ENCODE peak calls at places on chromosomes 11 and 22, in seven cellular contexts. J is NCI-H69; K is AML-193; P is HFFc6; T is naive thymus-derived CD4-positive, alpha-beta T cell; G is mammary epithelial cell; Q is activated naive CD4-positive, alpha-beta T cell. B is an unnamed sample.

GRCh38 chr22:18059473-18059872 is 18.3 kb upstream of the PEX26 start:
- DNase-seq in K (no peak), G (no peak), Q (no peak), T (no peak), P (no peak), J (no peak), B (no peak)

GRCh38 chr22:50264946-50265669 is 3.6 kb upstream of the MAPK12 start:
- DNase-seq in Q (no peak), K (no peak), G (no peak), P (no peak), T (no peak), J (no peak), B (no peak)

GRCh38 chr11:86672007-86672621 is at the start of gene ME3:
- DNase-seq in J (peak; percentile 88), P (peak; percentile 20), Q (peak; percentile 14), G (no peak), K (peak; percentile 37), T (peak; percentile 54), B (peak; percentile 76)

GRCh38 chr11:75577198-75577597 is 15.1 kb downstream of the SERPINH1 start:
- DNase-seq in G (no peak), Q (peak; percentile 13), P (peak; percentile 58), J (peak; percentile 56), K (no peak), T (peak; percentile 41), B (peak; percentile 47)

GRCh38 chr11:92284558-92284957 is 59.9 kb downstream of the FAT3 start:
- DNase-seq in G (no peak), T (no peak), J (no peak), Q (no peak), K (no peak), P (no peak), B (no peak)

GRCh38 chr11:14358729-14359439 is at the start of gene RRAS2:
- DNase-seq in J (peak; percentile 45), K (no peak), T (peak; percentile 81), G (peak; percentile 69), Q (peak; percentile 49), P (peak; percentile 52), B (peak; percentile 86)

GRCh38 chr11:27717377-27717776 is 17.1 kb upstream of the BDNF start:
- DNase-seq in T (no peak), G (no peak), K (no peak), J (peak; percentile 44), P (peak; percentile 32), Q (no peak), B (peak; percentile 73)

GRCh38 chr11:64620286-64620962 is 29.4 kb downstream of the SLC22A12 start:
- DNase-seq in Q (no peak), P (no peak), J (peak; percentile 58), K (no peak), G (no peak), T (no peak), B (no peak)

GRCh38 chr11:116499396-116500001 is 273.3 kb downstream of the BUD13 start:
- DNase-seq in P (peak; percentile 27), G (peak; percentile 33), T (peak; percentile 58), J (peak; percentile 94), K (peak; percentile 36), Q (no peak), B (peak; percentile 74)

GRCh38 chr11:68764746-68765145 is 13.4 kb upstream of the TESMIN start:
- DNase-seq in J (no peak), G (no peak), Q (no peak), P (no peak), K (no peak), T (no peak), B (no peak)

GRCh38 chr11:44140805-44141204 is 45.3 kb downstream of the EXT2 start:
- DNase-seq in J (no peak), T (no peak), G (no peak), K (no peak), Q (no peak), P (no peak), B (no peak)

GRCh38 chr22:41367039-41367679 is 14.6 kb upstream of the TEF start:
- DNase-seq in Q (no peak), G (peak; percentile 94), P (peak; percentile 82), J (peak; percentile 99), K (peak; percentile 73), T (no peak), B (peak; percentile 81)

GRCh38 chr11:94845622-94846021 is 77.5 kb downstream of the AMOTL1 start:
- DNase-seq in P (peak; percentile 2), Q (no peak), K (no peak), T (no peak), G (peak; percentile 78), J (peak; percentile 54), B (no peak)

GRCh38 chr11:65856689-65857499 is 1.1 kb downstream of the CFL1 start:
- DNase-seq in G (peak; percentile 69), Q (peak; percentile 41), P (peak; percentile 50), T (peak; percentile 85), K (peak; percentile 82), J (peak; percentile 77), B (peak; percentile 74)

GRCh38 chr11:13354335-13354734 is 76.7 kb downstream of the BMAL1 start:
- DNase-seq in J (peak; percentile 25), G (no peak), P (peak; percentile 17), T (no peak), K (peak; percentile 42), Q (no peak), B (peak; percentile 37)

GRCh38 chr11:44955019-44955738 is 4.5 kb upstream of the TP53I11 start:
- DNase-seq in Q (no peak), K (peak; percentile 94), T (no peak), G (no peak), J (peak; percentile 86), P (peak; percentile 41), B (peak; percentile 47)

GRCh38 chr11:71393283-71393682 is 54.9 kb downstream of the DHCR7 start:
- DNase-seq in Q (no peak), P (no peak), K (no peak), G (no peak), T (no peak), J (no peak), B (no peak)

GRCh38 chr11:78168539-78169477 is 19.6 kb downstream of the KCTD21 start:
- DNase-seq in Q (no peak), K (no peak), J (peak; percentile 34), T (no peak), G (no peak), P (peak; percentile 21), B (no peak)

GRCh38 chr11:1225386-1226225 is 2.7 kb downstream of the MUC5B start:
- DNase-seq in J (no peak), P (no peak), K (no peak), Q (no peak), G (no peak), T (no peak), B (no peak)

GRCh38 chr11:116610190-116610589 is 162.6 kb downstream of the BUD13 start:
- DNase-seq in K (no peak), Q (no peak), G (no peak), T (no peak), P (no peak), J (peak; percentile 97), B (no peak)

GRCh38 chr11:118604566-118604965 is 2.8 kb upstream of the PHLDB1 start:
- DNase-seq in G (no peak), Q (no peak), P (no peak), J (no peak), K (no peak), T (no peak), B (no peak)

GRCh38 chr11:108891143-108891542 is 226.3 kb downstream of the DDX10 start:
- DNase-seq in J (peak; percentile 41), T (no peak), P (no peak), Q (no peak), G (no peak), K (no peak), B (no peak)

GRCh38 chr11:65854161-65854592 is 3.8 kb downstream of the CFL1 start:
- DNase-seq in J (no peak), K (no peak), T (no peak), Q (no peak), G (no peak), P (no peak), B (no peak)

GRCh38 chr11:129131361-129131760 is 60.8 kb downstream of the ARHGAP32 start:
- DNase-seq in K (no peak), P (no peak), G (peak; percentile 74), J (no peak), T (no peak), Q (no peak), B (no peak)

GRCh38 chr11:82507288-82507687 is 226.4 kb downstream of the FAM181B start:
- DNase-seq in T (no peak), J (peak; percentile 94), G (no peak), K (no peak), Q (no peak), P (no peak), B (no peak)

GRCh38 chr22:43411981-43412807 is at the start of gene MPPED1:
- DNase-seq in Q (no peak), T (no peak), G (no peak), P (no peak), K (no peak), J (peak; percentile 77), B (no peak)

GRCh38 chr11:39365809-39366436 is 2093.5 kb downstream of the LRRC4C start:
- DNase-seq in G (peak; percentile 45), T (no peak), P (peak; percentile 8), J (peak; percentile 79), K (no peak), Q (no peak), B (peak; percentile 62)

GRCh38 chr11:35182317-35182939 is 43.5 kb downstream of the CD44 start:
- DNase-seq in T (no peak), Q (no peak), P (no peak), G (no peak), K (no peak), J (no peak), B (peak; percentile 46)

GRCh38 chr22:38347944-38348750 is 30.9 kb upstream of the CSNK1E start:
- DNase-seq in Q (no peak), G (peak; percentile 97), T (peak; percentile 18), J (no peak), K (no peak), P (peak; percentile 39), B (peak; percentile 83)

GRCh38 chr11:57379732-57380131 is 1.2 kb downstream of the PRG3 start:
- DNase-seq in Q (no peak), K (no peak), G (no peak), T (no peak), J (no peak), P (no peak), B (peak; percentile 36)

GRCh38 chr11:61505106-61505505 is 3.4 kb upstream of the LRRC10B start:
- DNase-seq in G (no peak), Q (no peak), J (no peak), P (no peak), K (no peak), T (no peak), B (no peak)